ENCODE peak calls at places on chromosomes 11 and 22, in four cellular contexts. W is body of pancreas, H is brain microvascular endothelial cell, Y is vagina. J is an unnamed sample. For H3K27me3 and H3K36me3, the result is how much of the 10 kb centered on the place peaks cover.

GRCh38 chr11:86047275-86047991 is 21.5 kb downstream of the PICALM start:
- DNase-seq in W (no peak), H (no peak), Y (no peak), J (no peak)

GRCh38 chr11:116879789-116880402 is 42.5 kb upstream of the APOA1 start:
- DNase-seq in W (no peak), H (peak), Y (no peak), J (no peak)

GRCh38 chr11:87324817-87325489 is 287.2 kb downstream of the TMEM135 start:
- DNase-seq in W (no peak), H (no peak), Y (no peak), J (no peak)

GRCh38 chr11:35174666-35175065 is 35.7 kb downstream of the CD44 start:
- DNase-seq in W (no peak), H (peak), Y (no peak), J (no peak)

GRCh38 chr11:14026961-14027360 is 64.4 kb downstream of the SPON1 start:
- DNase-seq in W (peak), H (no peak), Y (no peak), J (no peak)

GRCh38 chr11:13324141-13324540 is 46.6 kb downstream of the BMAL1 start:
- DNase-seq in W (no peak), H (no peak), Y (no peak), J (no peak)

GRCh38 chr22:17559188-17559587 is 4.1 kb upstream of the SLC25A18 start:
- DNase-seq in W (no peak), H (no peak), Y (no peak), J (no peak)

GRCh38 chr11:100687032-100687629 is at the start of gene ARHGAP42:
- DNase-seq in W (peak), H (peak), Y (no peak), J (no peak)

GRCh38 chr22:41446057-41446501 is 522 bp downstream of the TOB2 start:
- DNase-seq in W (peak), H (no peak), Y (no peak), J (no peak)

GRCh38 chr11:90250970-90251369 is 28.1 kb upstream of the CHORDC1 start:
- DNase-seq in W (no peak), H (no peak), Y (no peak), J (no peak)

GRCh38 chr11:113856966-113857759 is 18.2 kb downstream of the USP28 start:
- DNase-seq in W (no peak), H (no peak), Y (no peak), J (no peak)

GRCh38 chr22:30607300-30607930 is 441 bp downstream of the TCN2 start:
- DNase-seq in W (no peak), H (no peak), Y (no peak), J (no peak)

GRCh38 chr11:22787565-22788162 is 41.9 kb downstream of the SVIP start:
- DNase-seq in W (peak), H (peak), Y (no peak), J (peak)

GRCh38 chr11:109641549-109641948 is 219.6 kb downstream of the C11orf87 start:
- DNase-seq in W (no peak), H (peak), Y (no peak), J (no peak)

GRCh38 chr11:26335903-26336302 is 4.0 kb downstream of the ANO3 start:
- DNase-seq in W (no peak), H (peak), Y (no peak), J (no peak)

GRCh38 chr11:18243783-18244362 is 4.6 kb downstream of the SAA2 start:
- DNase-seq in W (peak), H (peak), Y (no peak), J (peak)

GRCh38 chr11:65014146-65014960 is at the start of gene ARL2:
- DNase-seq in W (no peak), H (no peak), Y (no peak), J (no peak)

GRCh38 chr11:73810637-73811036 is 23.0 kb downstream of the MRPL48 start:
- DNase-seq in W (no peak), H (no peak), Y (no peak), J (no peak)

GRCh38 chr11:98307827-98308491 is 712.8 kb upstream of the CNTN5 start:
- DNase-seq in W (no peak), H (no peak), Y (no peak), J (no peak)

GRCh38 chr22:18145676-18146388 is 4.1 kb upstream of the USP18 start:
- DNase-seq in W (no peak), H (no peak), Y (no peak), J (no peak)

GRCh38 chr22:39318507-39319283 is 728 bp downstream of the RPL3 start:
- DNase-seq in W (no peak), H (peak), Y (no peak), J (no peak)

GRCh38 chr22:30115705-30116104 is 35.4 kb downstream of the HORMAD2 start:
- DNase-seq in W (no peak), H (no peak), Y (no peak), J (no peak)

GRCh38 chr11:95228081-95228859 is 2.7 kb downstream of the SESN3 start:
- DNase-seq in W (no peak), H (no peak), Y (no peak), J (no peak)

GRCh38 chr22:45425101-45425500 is 11.6 kb downstream of the RIBC2 start:
- DNase-seq in W (no peak), H (peak), Y (peak), J (no peak)

GRCh38 chr11:17951685-17952388 is 61.0 kb downstream of the SERGEF start:
- DNase-seq in W (no peak), H (no peak), Y (no peak), J (no peak)

GRCh38 chr11:28728666-28729065 is 620.5 kb downstream of the METTL15 start:
- DNase-seq in W (no peak), H (no peak), Y (no peak), J (no peak)

GRCh38 chr22:48705917-48706605 is 1121.6 kb downstream of the BRD1 start:
- DNase-seq in W (no peak), H (no peak), Y (no peak), J (no peak)

GRCh38 chr11:78049348-78049747 is 14.3 kb upstream of the THRSP start:
- DNase-seq in W (no peak), H (no peak), Y (no peak), J (no peak)

GRCh38 chr11:41301023-41301422 is 158.4 kb downstream of the LRRC4C start:
- DNase-seq in W (no peak), H (peak), Y (no peak), J (no peak)

GRCh38 chr11:103413266-103413888 is 304.2 kb downstream of the DYNC2H1 start:
- DNase-seq in W (no peak), H (no peak), Y (no peak), J (no peak)

GRCh38 chr11:27248430-27249207 is 114.4 kb downstream of the CCDC34 start:
- DNase-seq in W (no peak), H (no peak), Y (no peak), J (no peak)

GRCh38 chr11:20397281-20397680 is 9.8 kb downstream of the PRMT3 start:
- DNase-seq in W (no peak), H (peak), Y (no peak), J (no peak)

DNA sequence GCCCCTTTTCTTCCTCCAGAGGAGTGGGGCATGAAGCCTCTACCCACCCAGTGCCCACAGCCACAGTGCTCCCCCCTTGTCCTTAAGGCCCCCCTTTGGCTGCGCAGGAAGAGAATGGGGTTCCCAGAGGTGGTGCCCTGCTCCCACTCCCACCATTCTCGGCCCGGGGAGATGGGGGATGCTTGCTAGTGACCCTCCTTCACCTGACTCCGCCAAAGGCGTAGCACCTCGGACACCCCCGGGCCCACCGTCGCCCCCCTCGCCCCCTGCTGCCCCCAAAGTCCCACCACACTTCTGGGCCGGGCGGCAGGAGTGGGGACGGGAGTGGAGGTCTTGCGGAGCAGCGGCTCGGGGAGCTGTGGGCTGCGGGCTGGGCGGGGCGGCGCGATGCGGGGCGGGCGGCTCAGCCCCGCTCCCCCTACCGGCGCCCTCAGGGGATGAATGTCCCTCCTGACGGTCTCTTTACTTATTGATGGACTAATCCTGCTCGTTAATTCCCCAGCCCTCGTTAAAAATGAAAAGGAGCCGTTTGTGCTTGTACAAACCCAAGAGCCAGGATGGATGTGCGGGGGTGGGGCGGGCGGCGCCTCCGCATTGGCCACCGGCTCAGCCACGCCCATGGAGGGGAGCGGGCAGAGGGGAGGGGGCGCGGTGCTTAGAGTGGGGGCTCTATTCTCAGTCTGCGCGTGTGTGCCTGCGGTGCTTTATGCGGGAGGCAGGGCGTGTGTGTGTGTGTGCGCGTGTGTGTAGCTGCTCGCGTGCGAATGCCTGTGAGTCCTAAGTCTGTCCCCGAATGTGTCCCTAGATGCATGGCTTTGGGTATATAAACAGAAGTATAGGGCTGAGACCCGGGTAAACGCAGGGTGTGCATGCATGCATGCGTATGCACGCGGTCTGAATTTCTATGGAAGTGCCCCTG is 25.6 kb downstream of the SYT7 start:
- DNase-seq in W (no peak), H (no peak), Y (no peak), J (no peak)
- H3K27me3 ChIP-seq in W (under half), H (half or more), Y (under half), J (under half)

DNA sequence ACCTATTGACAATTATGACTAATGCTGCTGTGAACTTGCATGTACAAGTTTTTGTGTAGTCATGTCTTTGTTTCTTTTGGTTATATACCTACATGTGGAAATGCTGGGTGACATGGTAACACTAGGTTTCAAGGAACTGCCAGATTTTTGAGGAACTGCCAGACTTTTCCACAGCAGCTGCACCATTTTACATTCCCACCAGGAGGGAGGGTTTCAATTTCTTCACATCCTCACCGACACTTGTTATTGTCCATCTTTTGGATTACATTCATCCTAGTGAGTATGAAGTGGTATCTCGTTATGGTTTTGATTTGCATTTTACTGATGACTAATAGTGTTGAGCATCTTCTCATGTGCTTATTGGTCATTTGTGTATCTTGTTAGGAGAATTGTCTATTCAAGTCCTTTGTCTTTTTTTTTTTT is 13.3 kb downstream of the CLDN5 start:
- DNase-seq in W (no peak), H (no peak), Y (no peak), J (no peak)
- H3K36me3 ChIP-seq in W (under half), H (under half), Y (under half), J (under half)

GRCh38 chr11:124778281-124778680 is 16.2 kb upstream of the ESAM start:
- DNase-seq in W (no peak), H (no peak), Y (no peak), J (no peak)
- TF ChIP-seq CTCF in W (no peak), H (peak), Y (no peak), J (no peak)

GRCh38 chr11:31816467-31817053 is 5.4 kb upstream of the PAX6 start:
- DNase-seq in W (no peak), H (no peak), Y (peak), J (no peak)

GRCh38 chr11:31812392-31813241 is 1.5 kb upstream of the PAX6 start:
- DNase-seq in W (no peak), H (no peak), Y (peak), J (no peak)

GRCh38 chr11:31813242-31813960 is 2.3 kb upstream of the PAX6 start:
- DNase-seq in W (no peak), H (no peak), Y (peak), J (no peak)

GRCh38 chr11:31815743-31816466 is 4.8 kb upstream of the PAX6 start:
- DNase-seq in W (no peak), H (no peak), Y (no peak), J (no peak)

GRCh38 chr11:31813961-31814868 is 3.1 kb upstream of the PAX6 start:
- DNase-seq in W (no peak), H (no peak), Y (no peak), J (no peak)
- H3K27me3 ChIP-seq in W (half or more), H (half or more), Y (under half), J (half or more)